ENCODE peak calls at places on chromosomes 3 and 15, in eight cellular contexts. One of them, this sample, is unnamed.

GRCh38 chr15:69813881-69814280 is 283.8 kb downstream of the TLE3 start:
- DNase-seq in body of pancreas: no peak
- DNase-seq in RWPE1: no peak
- DNase-seq in neural crest cell: no peak
- DNase-seq in astrocyte: no peak
- DNase-seq in neural progenitor cell: no peak
- DNase-seq in OCI-LY7: no peak
- DNase-seq in cardiac muscle cell: no peak
- DNase-seq in this sample: no peak

GRCh38 chr15:96070636-96071035 is 259.9 kb upstream of the NR2F2 start:
- DNase-seq in cardiac muscle cell: no peak
- DNase-seq in neural crest cell: no peak
- DNase-seq in astrocyte: peak; percentile 22
- DNase-seq in RWPE1: no peak
- DNase-seq in OCI-LY7: no peak
- DNase-seq in neural progenitor cell: no peak
- DNase-seq in body of pancreas: no peak
- DNase-seq in this sample: no peak

GRCh38 chr3:49500408-49501257 is 30.6 kb downstream of the DAG1 start:
- DNase-seq in RWPE1: peak; percentile 79
- DNase-seq in body of pancreas: peak; percentile 51
- DNase-seq in cardiac muscle cell: no peak
- DNase-seq in astrocyte: peak; percentile 99
- DNase-seq in neural crest cell: no peak
- DNase-seq in OCI-LY7: no peak
- DNase-seq in neural progenitor cell: no peak
- DNase-seq in this sample: no peak

GRCh38 chr15:91032919-91033803 is 10.8 kb upstream of the VPS33B start:
- DNase-seq in RWPE1: peak; percentile 26
- DNase-seq in neural crest cell: peak; percentile 31
- DNase-seq in astrocyte: no peak
- DNase-seq in body of pancreas: peak; percentile 98
- DNase-seq in cardiac muscle cell: peak; percentile 71
- DNase-seq in neural progenitor cell: peak; percentile 81
- DNase-seq in OCI-LY7: peak; percentile 55
- DNase-seq in this sample: peak; percentile 55

GRCh38 chr3:172179680-172180399 is 140.5 kb downstream of the FNDC3B start:
- DNase-seq in body of pancreas: no peak
- DNase-seq in astrocyte: no peak
- DNase-seq in cardiac muscle cell: no peak
- DNase-seq in neural crest cell: no peak
- DNase-seq in RWPE1: peak; percentile 10
- DNase-seq in neural progenitor cell: no peak
- DNase-seq in OCI-LY7: no peak
- DNase-seq in this sample: no peak

GRCh38 chr3:100957407-100958100 is 35.7 kb downstream of the ABI3BP start:
- DNase-seq in neural progenitor cell: no peak
- DNase-seq in RWPE1: no peak
- DNase-seq in OCI-LY7: no peak
- DNase-seq in body of pancreas: no peak
- DNase-seq in neural crest cell: no peak
- DNase-seq in astrocyte: peak; percentile 10
- DNase-seq in cardiac muscle cell: no peak
- DNase-seq in this sample: no peak

GRCh38 chr15:101209285-101209821 is 42.5 kb downstream of the CHSY1 start:
- DNase-seq in astrocyte: no peak
- DNase-seq in OCI-LY7: no peak
- DNase-seq in neural progenitor cell: no peak
- DNase-seq in body of pancreas: no peak
- DNase-seq in cardiac muscle cell: no peak
- DNase-seq in RWPE1: no peak
- DNase-seq in neural crest cell: no peak
- DNase-seq in this sample: no peak

GRCh38 chr15:31440754-31441298 is 114.2 kb downstream of the KLF13 start:
- DNase-seq in neural progenitor cell: peak; percentile 51
- DNase-seq in astrocyte: no peak
- DNase-seq in body of pancreas: peak; percentile 62
- DNase-seq in OCI-LY7: no peak
- DNase-seq in cardiac muscle cell: peak; percentile 32
- DNase-seq in neural crest cell: no peak
- DNase-seq in RWPE1: no peak
- DNase-seq in this sample: no peak

GRCh38 chr3:158109804-158110657 is at the start of gene RSRC1:
- DNase-seq in neural progenitor cell: peak; percentile 94
- DNase-seq in cardiac muscle cell: peak; percentile 91
- DNase-seq in body of pancreas: peak; percentile 89
- DNase-seq in RWPE1: peak; percentile 70
- DNase-seq in neural crest cell: peak; percentile 71
- DNase-seq in OCI-LY7: peak; percentile 91
- DNase-seq in astrocyte: peak; percentile 88
- DNase-seq in this sample: peak; percentile 85
- TF ChIP-seq CTCF in neural progenitor cell: no peak
- TF ChIP-seq CTCF in cardiac muscle cell: no peak
- TF ChIP-seq CTCF in body of pancreas: no peak
- TF ChIP-seq CTCF in RWPE1: no peak
- TF ChIP-seq CTCF in neural crest cell: no peak
- TF ChIP-seq CTCF in OCI-LY7: no peak
- TF ChIP-seq CTCF in astrocyte: no peak
- TF ChIP-seq CTCF in this sample: no peak

DNA sequence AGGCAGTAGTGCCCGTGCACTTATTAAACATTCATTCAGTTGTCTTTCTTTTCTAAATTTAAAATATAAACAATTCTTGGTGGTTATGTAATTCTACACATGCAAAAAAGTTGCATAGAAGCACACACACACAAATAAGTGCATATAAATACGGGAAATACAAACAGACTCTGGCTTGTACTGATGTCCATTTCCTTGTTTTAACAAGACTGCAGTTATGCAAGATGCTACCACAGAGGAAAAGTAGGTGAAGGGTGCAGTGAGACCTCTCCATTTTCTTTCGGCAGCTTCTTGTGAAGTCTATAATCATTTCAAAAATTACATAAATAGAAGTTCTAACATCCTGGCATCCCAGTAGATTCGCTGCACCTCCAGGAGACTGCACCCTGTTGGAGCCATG is 130.6 kb upstream of the BCL6 start:
- DNase-seq in cardiac muscle cell: no peak
- DNase-seq in astrocyte: no peak
- DNase-seq in neural crest cell: no peak
- DNase-seq in neural progenitor cell: no peak
- DNase-seq in RWPE1: no peak
- DNase-seq in body of pancreas: no peak
- DNase-seq in OCI-LY7: no peak
- DNase-seq in this sample: no peak
- TF ChIP-seq CTCF in cardiac muscle cell: no peak
- TF ChIP-seq CTCF in astrocyte: no peak
- TF ChIP-seq CTCF in neural crest cell: no peak
- TF ChIP-seq CTCF in neural progenitor cell: no peak
- TF ChIP-seq CTCF in RWPE1: no peak
- TF ChIP-seq CTCF in body of pancreas: no peak
- TF ChIP-seq CTCF in OCI-LY7: no peak
- TF ChIP-seq CTCF in this sample: no peak

DNA sequence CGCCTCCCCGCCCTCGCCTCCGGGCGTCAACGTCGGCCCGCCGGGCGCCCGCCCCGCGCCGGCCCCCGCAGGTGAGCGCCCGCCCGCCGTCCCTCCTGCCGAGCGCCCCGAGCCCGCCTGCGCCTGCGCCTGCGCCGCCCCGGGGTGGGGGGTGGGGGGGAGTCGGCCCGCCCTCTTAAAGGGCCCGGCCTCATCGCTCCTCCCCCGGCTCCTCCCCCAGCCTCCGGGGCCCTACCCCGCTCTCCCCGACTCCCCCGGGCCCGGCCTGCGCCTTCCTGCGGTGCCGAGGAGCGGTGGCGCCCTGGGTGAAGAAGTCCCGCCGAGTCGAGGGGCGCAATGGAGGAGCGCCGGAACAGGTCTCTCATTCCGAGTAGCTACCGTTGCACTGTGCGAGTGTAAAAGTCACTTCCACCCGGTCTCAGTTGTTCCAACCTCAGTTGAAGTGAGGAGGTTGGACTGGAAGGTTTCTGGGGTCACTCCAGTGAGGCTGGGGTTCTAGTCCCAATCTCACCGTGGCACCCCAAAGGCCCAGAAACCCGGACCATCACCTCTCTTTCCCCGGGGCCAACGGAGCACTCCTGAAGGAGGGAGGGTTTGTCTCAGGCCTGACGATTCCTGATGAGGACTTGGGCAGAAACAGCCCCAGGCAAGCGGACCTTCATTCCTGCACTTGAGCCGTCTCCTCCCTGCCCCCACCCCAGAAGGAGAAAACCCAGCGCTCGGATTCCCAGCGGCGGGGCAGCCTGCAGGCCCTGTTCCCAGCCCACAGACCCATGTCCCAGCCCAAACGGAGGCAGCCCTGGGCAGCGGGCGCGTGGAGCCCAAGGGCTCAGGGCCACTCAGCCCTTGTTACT is 1.5 kb upstream of the TNK2 start:
- DNase-seq in neural progenitor cell: peak; percentile 88
- DNase-seq in cardiac muscle cell: peak; percentile 92
- DNase-seq in RWPE1: peak; percentile 96
- DNase-seq in neural crest cell: peak; percentile 60
- DNase-seq in OCI-LY7: peak; percentile 88
- DNase-seq in body of pancreas: peak; percentile 89
- DNase-seq in astrocyte: peak; percentile 38
- DNase-seq in this sample: peak; percentile 88
- TF ChIP-seq CTCF in neural progenitor cell: no peak
- TF ChIP-seq CTCF in cardiac muscle cell: no peak
- TF ChIP-seq CTCF in RWPE1: no peak
- TF ChIP-seq CTCF in neural crest cell: no peak
- TF ChIP-seq CTCF in OCI-LY7: peak; percentile 11
- TF ChIP-seq CTCF in body of pancreas: no peak
- TF ChIP-seq CTCF in astrocyte: no peak
- TF ChIP-seq CTCF in this sample: no peak

GRCh38 chr3:47009225-47010049 is 30.0 kb downstream of the NBEAL2 start:
- DNase-seq in neural crest cell: peak; percentile 73
- DNase-seq in astrocyte: peak; percentile 86
- DNase-seq in neural progenitor cell: peak; percentile 95
- DNase-seq in RWPE1: peak; percentile 79
- DNase-seq in body of pancreas: peak; percentile 91
- DNase-seq in OCI-LY7: peak; percentile 53
- DNase-seq in cardiac muscle cell: peak; percentile 83
- DNase-seq in this sample: peak; percentile 91

GRCh38 chr3:47008851-47009224 is 29.4 kb downstream of the NBEAL2 start:
- DNase-seq in OCI-LY7: no peak
- DNase-seq in cardiac muscle cell: no peak
- DNase-seq in neural progenitor cell: no peak
- DNase-seq in RWPE1: no peak
- DNase-seq in astrocyte: no peak
- DNase-seq in neural crest cell: no peak
- DNase-seq in body of pancreas: no peak
- DNase-seq in this sample: no peak

GRCh38 chr3:47011371-47011770 is 31.9 kb downstream of the NBEAL2 start:
- DNase-seq in neural progenitor cell: no peak
- DNase-seq in OCI-LY7: no peak
- DNase-seq in astrocyte: no peak
- DNase-seq in RWPE1: no peak
- DNase-seq in neural crest cell: no peak
- DNase-seq in cardiac muscle cell: no peak
- DNase-seq in body of pancreas: no peak
- DNase-seq in this sample: no peak

GRCh38 chr3:47010910-47011309 is 31.4 kb downstream of the NBEAL2 start:
- DNase-seq in body of pancreas: no peak
- DNase-seq in neural progenitor cell: no peak
- DNase-seq in RWPE1: no peak
- DNase-seq in cardiac muscle cell: no peak
- DNase-seq in neural crest cell: no peak
- DNase-seq in astrocyte: no peak
- DNase-seq in OCI-LY7: no peak
- DNase-seq in this sample: no peak

DNA sequence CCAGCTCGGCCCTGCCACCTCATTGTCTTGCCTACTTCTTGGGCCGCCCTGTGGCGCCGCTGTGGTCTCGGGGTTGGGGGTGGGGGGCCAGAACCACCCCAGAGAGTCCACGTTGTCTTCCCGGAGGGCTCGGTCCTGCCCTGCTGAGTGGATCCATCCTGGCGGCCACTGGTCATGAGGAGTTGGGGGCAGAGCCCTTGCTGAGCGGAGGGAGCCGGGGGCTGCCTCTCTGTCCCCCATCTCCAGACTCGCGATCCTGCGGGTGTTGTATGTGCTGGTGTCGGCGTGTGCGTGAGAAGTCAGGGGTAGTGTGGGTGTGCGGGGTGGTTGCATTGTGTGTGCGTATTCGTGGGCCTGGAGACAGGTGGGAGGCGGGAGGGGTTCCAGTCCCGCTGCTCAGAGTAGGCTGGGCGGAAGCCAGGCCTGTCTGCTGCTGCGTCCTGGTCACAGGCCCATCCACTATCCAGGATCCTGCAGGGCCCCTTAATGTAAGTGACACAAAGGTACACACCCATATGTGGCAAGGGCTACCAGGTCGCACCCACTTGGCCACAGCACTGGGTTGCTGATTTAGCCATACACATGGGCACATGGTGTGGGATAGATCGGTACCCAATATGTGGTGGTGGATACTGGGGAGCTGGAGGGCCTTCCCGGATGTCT is 30.7 kb downstream of the NBEAL2 start:
- DNase-seq in neural crest cell: no peak
- DNase-seq in neural progenitor cell: no peak
- DNase-seq in OCI-LY7: no peak
- DNase-seq in RWPE1: no peak
- DNase-seq in cardiac muscle cell: no peak
- DNase-seq in astrocyte: no peak
- DNase-seq in body of pancreas: no peak
- DNase-seq in this sample: peak; percentile 23
- TF ChIP-seq CTCF in neural crest cell: no peak
- TF ChIP-seq CTCF in neural progenitor cell: no peak
- TF ChIP-seq CTCF in OCI-LY7: no peak
- TF ChIP-seq CTCF in RWPE1: no peak
- TF ChIP-seq CTCF in cardiac muscle cell: peak; percentile 2
- TF ChIP-seq CTCF in astrocyte: no peak
- TF ChIP-seq CTCF in body of pancreas: no peak
- TF ChIP-seq CTCF in this sample: no peak

GRCh38 chr3:79846148-79846933 is 78.5 kb upstream of the ROBO1 start:
- DNase-seq in neural progenitor cell: peak; percentile 24
- DNase-seq in neural crest cell: peak; percentile 14
- DNase-seq in astrocyte: no peak
- DNase-seq in OCI-LY7: peak; percentile 4
- DNase-seq in cardiac muscle cell: peak; percentile 18
- DNase-seq in body of pancreas: no peak
- DNase-seq in RWPE1: no peak
- DNase-seq in this sample: no peak
- TF ChIP-seq CTCF in neural progenitor cell: peak; percentile 73
- TF ChIP-seq CTCF in neural crest cell: peak; percentile 62
- TF ChIP-seq CTCF in astrocyte: no peak
- TF ChIP-seq CTCF in OCI-LY7: peak; percentile 79
- TF ChIP-seq CTCF in cardiac muscle cell: peak; percentile 7
- TF ChIP-seq CTCF in body of pancreas: peak; percentile 21
- TF ChIP-seq CTCF in RWPE1: peak; percentile 35
- TF ChIP-seq CTCF in this sample: peak; percentile 74

This sample was measured in mesothelial cell of epicardium.